ENCODE peak calls at places on chromosomes 1 and 21, in eight cellular contexts. U, F, N, B, I, A, X and O are unnamed samples.

GRCh38 chr1:26122988-26123973 is 11.7 kb downstream of the PDIK1L start:
- DNase-seq in U (no peak), F (no peak), N (no peak), B (peak; percentile 76), I (no peak), A (no peak), X (peak; percentile 64), O (no peak)

GRCh38 chr21:36709030-36709867 is 10.3 kb downstream of the SIM2 start:
- DNase-seq in U (no peak), F (no peak), N (no peak), B (no peak), I (no peak), A (no peak), X (no peak), O (no peak)

GRCh38 chr1:22597301-22597965 is 34.1 kb downstream of the EPHA8 start:
- DNase-seq in U (no peak), F (no peak), N (no peak), B (no peak), I (no peak), A (no peak), X (no peak), O (no peak)

GRCh38 chr1:7827134-7827955 is 25.5 kb downstream of the UTS2 start:
- DNase-seq in U (no peak), F (no peak), N (no peak), B (peak; percentile 41), I (peak; percentile 40), A (no peak), X (no peak), O (no peak)

GRCh38 chr1:33237579-33237978 is 18.7 kb upstream of the ZNF362 start:
- DNase-seq in U (no peak), F (no peak), N (no peak), B (peak; percentile 78), I (no peak), A (no peak), X (no peak), O (no peak)

GRCh38 chr1:25565188-25565591 is 21.8 kb downstream of the LDLRAP1 start:
- DNase-seq in U (no peak), F (no peak), N (no peak), B (peak; percentile 83), I (no peak), A (no peak), X (no peak), O (no peak)

GRCh38 chr1:204448321-204448964 is 36.8 kb upstream of the PPP1R15B start:
- DNase-seq in U (no peak), F (peak; percentile 18), N (no peak), B (no peak), I (no peak), A (no peak), X (no peak), O (no peak)

GRCh38 chr1:111848852-111849545 is 93.3 kb downstream of the DDX20 start:
- DNase-seq in U (peak; percentile 13), F (no peak), N (no peak), B (no peak), I (no peak), A (no peak), X (no peak), O (no peak)

GRCh38 chr1:16442273-16442672 is 1.7 kb downstream of the NECAP2 start:
- DNase-seq in U (no peak), F (no peak), N (no peak), B (peak; percentile 32), I (no peak), A (no peak), X (no peak), O (no peak)

GRCh38 chr1:1614204-1614953 is 921 bp upstream of the MIB2 start:
- DNase-seq in U (no peak), F (no peak), N (peak; percentile 59), B (peak; percentile 76), I (peak; percentile 78), A (peak; percentile 38), X (no peak), O (no peak)

GRCh38 chr1:156083800-156084790 is 1.8 kb upstream of the MEX3A start:
- DNase-seq in U (no peak), F (no peak), N (no peak), B (no peak), I (no peak), A (no peak), X (no peak), O (no peak)

GRCh38 chr1:56831874-56832693 is 12.9 kb upstream of the FYB2 start:
- DNase-seq in U (peak; percentile 76), F (no peak), N (peak; percentile 59), B (peak; percentile 60), I (peak; percentile 45), A (peak; percentile 63), X (peak; percentile 71), O (peak; percentile 61)

GRCh38 chr1:162612606-162613400 is 19.5 kb upstream of the DDR2 start:
- DNase-seq in U (no peak), F (no peak), N (peak; percentile 42), B (no peak), I (no peak), A (no peak), X (no peak), O (no peak)

GRCh38 chr1:111778541-111779051 is 22.9 kb downstream of the DDX20 start:
- DNase-seq in U (no peak), F (no peak), N (no peak), B (no peak), I (no peak), A (no peak), X (no peak), O (no peak)

GRCh38 chr1:180571832-180572636 is 13.3 kb downstream of the OVAAL start:
- DNase-seq in U (no peak), F (no peak), N (no peak), B (no peak), I (no peak), A (no peak), X (no peak), O (no peak)

GRCh38 chr1:34870395-34870794 is 10.8 kb upstream of the SMIM12 start:
- DNase-seq in U (no peak), F (no peak), N (no peak), B (no peak), I (no peak), A (no peak), X (no peak), O (peak; percentile 26)

GRCh38 chr1:9942399-9942938 is 722 bp downstream of the LZIC start:
- DNase-seq in U (peak; percentile 96), F (peak; percentile 32), N (no peak), B (peak; percentile 75), I (peak; percentile 50), A (no peak), X (peak; percentile 66), O (peak; percentile 72)

GRCh38 chr21:25412090-25412489 is 195.2 kb downstream of the MRPL39 start:
- DNase-seq in U (no peak), F (no peak), N (no peak), B (no peak), I (no peak), A (no peak), X (no peak), O (no peak)

GRCh38 chr1:84762664-84763063 is 72.4 kb upstream of the SSX2IP start:
- DNase-seq in U (no peak), F (no peak), N (no peak), B (no peak), I (no peak), A (no peak), X (no peak), O (no peak)

GRCh38 chr1:156129687-156130577 is 15.4 kb downstream of the LMNA start:
- DNase-seq in U (peak; percentile 79), F (peak; percentile 96), N (peak; percentile 91), B (peak; percentile 67), I (peak; percentile 23), A (peak; percentile 67), X (peak; percentile 98), O (peak; percentile 65)

GRCh38 chr1:108592030-108592759 is 32.3 kb downstream of the EEIG2 start:
- DNase-seq in U (no peak), F (no peak), N (no peak), B (peak; percentile 61), I (peak; percentile 30), A (no peak), X (no peak), O (no peak)